ENCODE peak calls at places on chromosome 7, in four cellular contexts. D is cardiac muscle cell, F is cardiac fibroblast, N is fibroblast of pulmonary artery. O is an unnamed sample.

GRCh38 chr7:94449151-94449725 is 54.5 kb downstream of the COL1A2 start:
- DNase-seq in D (peak), F (peak), N (peak), O (peak)

GRCh38 chr7:74272305-74273038 is 16.7 kb upstream of the CLIP2 start:
- DNase-seq in D (peak), F (peak), N (peak), O (peak)

GRCh38 chr7:135282621-135283295 is 49.1 kb downstream of the STRA8 start:
- DNase-seq in D (peak), F (peak), N (peak), O (peak)

GRCh38 chr7:155487509-155488482 is 29.9 kb downstream of the EN2 start:
- DNase-seq in D (no peak), F (no peak), N (no peak), O (no peak)

GRCh38 chr7:107503667-107504066 is 33.8 kb downstream of the GPR22 start:
- DNase-seq in D (no peak), F (no peak), N (no peak), O (no peak)

GRCh38 chr7:141220263-141220662 is 146.4 kb downstream of the TMEM178B start:
- DNase-seq in D (no peak), F (no peak), N (no peak), O (no peak)

GRCh38 chr7:87870471-87870870 is 5.7 kb downstream of the SLC25A40 start:
- DNase-seq in D (no peak), F (no peak), N (no peak), O (no peak)

GRCh38 chr7:138854115-138854645 is 56.2 kb upstream of the ATP6V0A4 start:
- DNase-seq in D (no peak), F (no peak), N (no peak), O (peak)

GRCh38 chr7:54843961-54844360 is 85.0 kb upstream of the SEC61G start:
- DNase-seq in D (no peak), F (no peak), N (no peak), O (peak)

GRCh38 chr7:31783221-31783620 is 96.2 kb downstream of the PPP1R17 start:
- DNase-seq in D (no peak), F (no peak), N (no peak), O (no peak)

GRCh38 chr7:100366411-100367250 is 6.7 kb upstream of the PILRA start:
- DNase-seq in D (no peak), F (no peak), N (no peak), O (peak)

GRCh38 chr7:12436896-12437535 is 33.4 kb upstream of the VWDE start:
- DNase-seq in D (peak), F (peak), N (peak), O (peak)

GRCh38 chr7:76280408-76280807 is 22.1 kb upstream of the HSPB1 start:
- DNase-seq in D (peak), F (no peak), N (no peak), O (no peak)

GRCh38 chr7:112162161-112163020 is 43.8 kb downstream of the DOCK4 start:
- DNase-seq in D (peak), F (peak), N (peak), O (peak)

GRCh38 chr7:75962607-75963382 is 31.6 kb downstream of the TMEM120A start:
- DNase-seq in D (peak), F (peak), N (peak), O (no peak)

DNA sequence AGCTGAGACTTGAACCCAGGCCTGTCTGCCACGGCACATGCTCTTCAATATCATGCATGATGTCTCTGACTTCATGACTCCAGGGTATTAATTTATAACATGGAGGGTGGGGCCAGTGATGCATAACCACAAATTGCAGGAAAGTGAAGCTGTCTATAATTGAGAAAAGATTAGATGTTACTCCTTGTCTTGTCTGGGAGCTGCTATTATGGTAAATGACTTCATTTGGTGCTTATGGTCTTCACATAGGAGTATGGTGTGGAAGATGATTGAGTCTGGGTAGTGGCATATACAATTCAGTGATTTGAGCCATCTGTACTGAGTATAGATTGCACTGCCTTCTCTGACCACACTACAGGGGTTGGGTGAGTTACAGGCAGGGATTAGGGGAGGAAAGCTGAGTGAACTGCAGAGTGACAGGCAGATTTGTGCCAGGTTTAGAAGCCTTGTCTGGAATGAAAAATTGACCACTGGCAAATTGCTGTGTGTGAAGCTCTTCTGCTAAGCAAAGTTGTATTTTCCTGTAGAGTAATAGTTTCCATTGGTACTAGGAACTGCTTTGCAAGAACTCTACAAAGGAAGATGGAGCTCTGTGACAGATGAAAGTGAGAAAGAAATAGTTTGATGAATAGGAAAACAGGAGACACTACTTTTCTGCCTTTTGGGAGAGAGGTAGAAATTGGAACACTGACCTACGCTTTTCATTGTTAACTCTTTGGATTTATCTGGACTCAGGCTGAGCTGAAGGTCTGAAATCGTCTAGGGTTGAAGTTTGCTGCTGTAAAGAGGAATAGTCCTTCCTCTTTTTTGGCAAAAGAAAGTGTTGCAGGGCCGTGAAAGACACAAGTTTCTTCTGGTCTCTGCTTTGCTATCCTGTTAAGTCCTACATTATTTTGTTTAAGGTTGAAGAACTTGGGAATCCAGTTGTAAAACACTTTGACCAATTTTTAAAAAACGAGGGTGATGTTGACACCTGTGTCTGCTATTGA is 2.7 kb downstream of the SND1 start:
- DNase-seq in D (peak), F (peak), N (no peak), O (peak)
- H3K4me3 ChIP-seq in D (no peak), F (peak), N (peak), O (no peak)

GRCh38 chr7:28539289-28539981 is 127.1 kb downstream of the CREB5 start:
- DNase-seq in D (no peak), F (no peak), N (no peak), O (no peak)

GRCh38 chr7:28533267-28533666 is 120.9 kb downstream of the CREB5 start:
- DNase-seq in D (no peak), F (no peak), N (no peak), O (no peak)

GRCh38 chr7:28533731-28534531 is 121.6 kb downstream of the CREB5 start:
- DNase-seq in D (peak), F (peak), N (peak), O (peak)

GRCh38 chr7:28530175-28531142 is 118.1 kb downstream of the CREB5 start:
- DNase-seq in D (no peak), F (peak), N (no peak), O (no peak)

DNA sequence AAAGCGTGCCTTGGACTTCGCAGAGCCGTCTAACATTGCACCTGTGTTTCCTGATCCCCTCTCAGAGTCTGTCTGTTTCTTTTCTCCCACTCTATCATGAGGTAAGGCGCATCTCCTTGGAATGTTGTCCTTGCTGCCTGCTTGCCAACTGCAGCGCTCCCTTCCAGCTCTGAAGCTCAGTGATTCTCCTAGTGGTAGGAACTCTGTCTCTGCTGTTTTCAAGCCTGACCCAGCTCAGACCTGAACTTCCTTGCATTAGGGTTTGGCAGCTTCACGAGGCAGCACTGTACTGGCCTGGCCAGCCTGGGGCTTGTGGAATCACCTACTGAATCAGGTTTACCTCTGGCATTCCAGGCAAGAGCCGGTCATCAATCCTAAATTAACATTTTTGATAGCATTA is 123.9 kb downstream of the CREB5 start:
- DNase-seq in D (peak), F (peak), N (peak), O (peak)
- TF ChIP-seq CTCF in D (peak), F (peak), N (peak), O (peak)

GRCh38 chr7:21526448-21526847 is 16.4 kb upstream of the DNAH11 start:
- DNase-seq in D (no peak), F (no peak), N (no peak), O (no peak)

GRCh38 chr7:21526007-21526406 is 16.8 kb upstream of the DNAH11 start:
- DNase-seq in D (peak), F (peak), N (no peak), O (peak)

GRCh38 chr7:21524680-21525079 is 18.2 kb upstream of the DNAH11 start:
- DNase-seq in D (no peak), F (no peak), N (no peak), O (no peak)
- H3K4me3 ChIP-seq in D (no peak), F (no peak), N (no peak), O (no peak)

GRCh38 chr7:101602484-101603241 is 26.4 kb downstream of the MYL10 start:
- DNase-seq in D (peak), F (peak), N (peak), O (peak)
- TF ChIP-seq CTCF in D (peak), F (peak), N (peak), O (peak)

DNA sequence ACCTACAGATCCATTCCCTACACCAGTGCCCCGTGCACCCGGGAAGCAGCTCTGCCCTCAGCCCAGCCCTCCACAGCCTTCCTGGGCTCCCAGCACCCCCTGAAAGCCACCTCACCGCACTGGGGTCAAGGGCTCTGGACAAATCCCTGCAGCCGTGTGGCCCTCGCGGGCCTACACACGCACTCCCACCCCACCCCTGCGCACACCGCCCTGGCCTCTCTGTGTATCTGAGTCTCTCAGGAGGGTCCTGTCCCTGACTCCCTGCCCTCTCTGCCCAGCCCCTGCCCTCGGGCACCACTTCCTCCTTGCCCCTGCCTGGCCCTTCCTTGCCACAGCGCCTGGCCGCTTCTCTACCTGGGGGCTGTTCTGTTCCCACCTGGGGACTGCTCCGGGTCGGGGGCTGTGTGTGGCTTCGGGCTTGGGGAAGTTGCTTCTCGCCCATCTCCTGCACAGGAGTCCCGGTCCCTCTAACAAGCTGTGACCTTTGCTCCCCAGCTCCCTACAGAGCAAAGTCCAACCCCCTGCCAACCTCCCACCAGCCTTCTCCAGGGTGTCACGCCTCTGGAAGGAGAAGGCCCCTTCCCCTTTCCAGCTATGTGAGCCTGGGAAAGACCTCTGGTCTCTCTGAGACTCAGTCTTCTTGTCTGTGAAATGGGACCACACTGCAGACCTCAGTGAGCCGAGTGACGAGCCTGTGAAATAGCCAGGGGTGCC is 1.5 kb downstream of the TMEM184A start:
- DNase-seq in D (no peak), F (no peak), N (no peak), O (no peak)
- H3K4me3 ChIP-seq in D (no peak), F (no peak), N (no peak), O (no peak)

O was measured in epithelial cell of esophagus.